ENCODE peak calls at places on chromosomes 7 and 10, in eight cellular contexts. T is effector CD4-positive, alpha-beta T cell; E is brain pericyte; X is H9; J is stimulated activated CD4-positive, alpha-beta T cell treated with anti-CD3 and anti-CD28 coated beads, Interleukin-4, amount 100 ng/mL, for 4 hours; I is germinal center; L is SK-MEL-5; W is effector CD8-positive, alpha-beta T cell. B is an unnamed sample.

GRCh38 chr7:5424689-5425506 is 1.3 kb upstream of the TNRC18 start:
- DNase-seq in T (no peak), E (no peak), X (no peak), J (no peak), I (no peak), L (peak), W (no peak), B (no peak)

GRCh38 chr10:93600446-93600860 is 582 bp downstream of the RBP4 start:
- DNase-seq in T (no peak), E (peak), X (peak), J (no peak), I (no peak), L (no peak), W (no peak), B (no peak)

GRCh38 chr7:494906-495305 is 24.7 kb downstream of the PDGFA start:
- DNase-seq in T (no peak), E (no peak), X (no peak), J (no peak), I (no peak), L (no peak), W (no peak), B (no peak)

GRCh38 chr10:132520147-132520811 is 17.3 kb upstream of the INPP5A start:
- DNase-seq in T (no peak), E (peak), X (peak), J (no peak), I (no peak), L (no peak), W (no peak), B (no peak)

GRCh38 chr10:77598606-77599005 is 39.0 kb downstream of the KCNMA1 start:
- DNase-seq in T (no peak), E (no peak), X (no peak), J (no peak), I (no peak), L (no peak), W (no peak), B (no peak)

GRCh38 chr7:149496642-149497391 is 792 bp downstream of the ZNF746 start:
- DNase-seq in T (peak), E (no peak), X (no peak), J (peak), I (peak), L (peak), W (peak), B (no peak)

GRCh38 chr10:113036636-113037035 is 86.6 kb downstream of the TCF7L2 start:
- DNase-seq in T (no peak), E (no peak), X (no peak), J (no peak), I (no peak), L (no peak), W (no peak), B (no peak)

GRCh38 chr10:124279298-124279697 is 139.4 kb downstream of the OAT start:
- DNase-seq in T (no peak), E (no peak), X (no peak), J (no peak), I (no peak), L (no peak), W (no peak), B (no peak)

GRCh38 chr10:46516660-46517416 is 39.6 kb downstream of the GPRIN2 start:
- DNase-seq in T (no peak), E (no peak), X (peak), J (no peak), I (no peak), L (no peak), W (no peak), B (no peak)

GRCh38 chr7:38215734-38216670 is 38.0 kb downstream of the STARD3NL start:
- DNase-seq in T (peak), E (no peak), X (peak), J (peak), I (peak), L (peak), W (peak), B (peak)

GRCh38 chr10:89782470-89782869 is 81.1 kb downstream of the KIF20B start:
- DNase-seq in T (no peak), E (no peak), X (no peak), J (no peak), I (no peak), L (no peak), W (no peak), B (no peak)

GRCh38 chr10:3578159-3578558 is 206.8 kb downstream of the KLF6 start:
- DNase-seq in T (no peak), E (no peak), X (no peak), J (no peak), I (no peak), L (no peak), W (no peak), B (no peak)

GRCh38 chr7:34991938-34992840 is 45.1 kb downstream of the DPY19L1 start:
- DNase-seq in T (peak), E (no peak), X (no peak), J (peak), I (no peak), L (no peak), W (no peak), B (no peak)

GRCh38 chr7:42076870-42077269 is 160.1 kb downstream of the GLI3 start:
- DNase-seq in T (no peak), E (no peak), X (no peak), J (no peak), I (no peak), L (no peak), W (no peak), B (no peak)

GRCh38 chr7:93574646-93575554 is at the start of gene CALCR:
- DNase-seq in T (no peak), E (no peak), X (peak), J (no peak), I (no peak), L (no peak), W (no peak), B (no peak)

GRCh38 chr7:38020134-38020533 is 99.7 kb downstream of the EPDR1 start:
- DNase-seq in T (no peak), E (no peak), X (no peak), J (no peak), I (no peak), L (no peak), W (no peak), B (no peak)

GRCh38 chr7:52211930-52212329 is 823.5 kb upstream of the POM121L12 start:
- DNase-seq in T (no peak), E (no peak), X (no peak), J (no peak), I (no peak), L (no peak), W (no peak), B (no peak)

GRCh38 chr7:64733550-64734240 is 60.5 kb upstream of the ZNF138 start:
- DNase-seq in T (no peak), E (no peak), X (no peak), J (no peak), I (no peak), L (no peak), W (no peak), B (no peak)

GRCh38 chr10:6141296-6142151 is 52.7 kb downstream of the RBM17 start:
- DNase-seq in T (no peak), E (no peak), X (no peak), J (no peak), I (peak), L (peak), W (no peak), B (peak)

GRCh38 chr10:104941662-104942061 is 300.6 kb downstream of the SORCS3 start:
- DNase-seq in T (no peak), E (no peak), X (no peak), J (no peak), I (no peak), L (no peak), W (no peak), B (no peak)

GRCh38 chr10:112585052-112585451 is 138.0 kb downstream of the VTI1A start:
- DNase-seq in T (no peak), E (no peak), X (no peak), J (no peak), I (no peak), L (no peak), W (no peak), B (no peak)

GRCh38 chr10:95561200-95562177 is at the start of gene SORBS1:
- DNase-seq in T (peak), E (peak), X (peak), J (peak), I (peak), L (peak), W (peak), B (peak)

GRCh38 chr7:18087031-18087686 is 59.5 kb upstream of the PRPS1L1 start:
- DNase-seq in T (no peak), E (no peak), X (peak), J (no peak), I (no peak), L (no peak), W (no peak), B (no peak)

GRCh38 chr7:131538071-131538790 is 18.2 kb downstream of the PODXL start:
- DNase-seq in T (no peak), E (no peak), X (no peak), J (no peak), I (no peak), L (no peak), W (no peak), B (no peak)

GRCh38 chr7:100157334-100158228 is 942 bp downstream of the TRAPPC14 start:
- DNase-seq in T (no peak), E (no peak), X (peak), J (no peak), I (peak), L (peak), W (no peak), B (no peak)

GRCh38 chr7:95096123-95096395 is 188.7 kb downstream of the PPP1R9A start:
- DNase-seq in T (no peak), E (no peak), X (no peak), J (no peak), I (no peak), L (no peak), W (no peak), B (no peak)

GRCh38 chr7:37445064-37445723 is 3.5 kb downstream of the ELMO1 start:
- DNase-seq in T (no peak), E (no peak), X (no peak), J (no peak), I (no peak), L (no peak), W (no peak), B (no peak)